ENCODE peak calls at places on chromosome 4, in eight cellular contexts. One of them, this sample, is unnamed.

GRCh38 chr4:123600921-123601904 is 204.6 kb downstream of the SPRY1 start:
- DNase-seq in endothelial cell of umbilical vein: no peak
- DNase-seq in adrenal gland: no peak
- DNase-seq in HCT116: no peak
- DNase-seq in GM12878: no peak
- DNase-seq in stomach: no peak
- DNase-seq in transverse colon: no peak
- DNase-seq in tibial nerve: no peak
- DNase-seq in this sample: no peak

GRCh38 chr4:126705271-126705670 is 927.5 kb upstream of the INTU start:
- DNase-seq in endothelial cell of umbilical vein: no peak
- DNase-seq in stomach: no peak
- DNase-seq in HCT116: no peak
- DNase-seq in GM12878: no peak
- DNase-seq in transverse colon: no peak
- DNase-seq in tibial nerve: no peak
- DNase-seq in adrenal gland: no peak
- DNase-seq in this sample: no peak

GRCh38 chr4:80197601-80198444 is 520 bp downstream of the PRDM8 start:
- DNase-seq in transverse colon: no peak
- DNase-seq in GM12878: no peak
- DNase-seq in stomach: no peak
- DNase-seq in HCT116: no peak
- DNase-seq in adrenal gland: no peak
- DNase-seq in endothelial cell of umbilical vein: peak; percentile 39
- DNase-seq in tibial nerve: no peak
- DNase-seq in this sample: no peak

GRCh38 chr4:171813195-171813955 is at the start of gene GALNTL6:
- DNase-seq in stomach: no peak
- DNase-seq in endothelial cell of umbilical vein: no peak
- DNase-seq in transverse colon: no peak
- DNase-seq in GM12878: no peak
- DNase-seq in tibial nerve: no peak
- DNase-seq in HCT116: no peak
- DNase-seq in adrenal gland: no peak
- DNase-seq in this sample: no peak

GRCh38 chr4:98657531-98658286 is 702 bp downstream of the TSPAN5 start:
- DNase-seq in tibial nerve: no peak
- DNase-seq in transverse colon: peak; percentile 23
- DNase-seq in stomach: no peak
- DNase-seq in HCT116: no peak
- DNase-seq in endothelial cell of umbilical vein: peak; percentile 83
- DNase-seq in adrenal gland: no peak
- DNase-seq in GM12878: no peak
- DNase-seq in this sample: no peak

GRCh38 chr4:123418486-123418931 is 21.9 kb downstream of the SPRY1 start:
- DNase-seq in stomach: peak; percentile 43
- DNase-seq in transverse colon: no peak
- DNase-seq in tibial nerve: no peak
- DNase-seq in GM12878: no peak
- DNase-seq in endothelial cell of umbilical vein: peak; percentile 82
- DNase-seq in adrenal gland: no peak
- DNase-seq in HCT116: no peak
- DNase-seq in this sample: no peak

GRCh38 chr4:19807505-19807904 is 444.2 kb upstream of the SLIT2 start:
- DNase-seq in endothelial cell of umbilical vein: peak; percentile 57
- DNase-seq in transverse colon: no peak
- DNase-seq in tibial nerve: no peak
- DNase-seq in GM12878: no peak
- DNase-seq in adrenal gland: peak; percentile 11
- DNase-seq in stomach: no peak
- DNase-seq in HCT116: no peak
- DNase-seq in this sample: no peak

GRCh38 chr4:132956951-132957350 is 192.1 kb upstream of the PCDH10 start:
- DNase-seq in HCT116: no peak
- DNase-seq in tibial nerve: no peak
- DNase-seq in endothelial cell of umbilical vein: no peak
- DNase-seq in transverse colon: no peak
- DNase-seq in GM12878: no peak
- DNase-seq in stomach: no peak
- DNase-seq in adrenal gland: no peak
- DNase-seq in this sample: no peak

GRCh38 chr4:183399166-183399565 is 45.3 kb upstream of the CDKN2AIP start:
- DNase-seq in stomach: no peak
- DNase-seq in adrenal gland: no peak
- DNase-seq in GM12878: no peak
- DNase-seq in tibial nerve: no peak
- DNase-seq in endothelial cell of umbilical vein: no peak
- DNase-seq in HCT116: no peak
- DNase-seq in transverse colon: no peak
- DNase-seq in this sample: no peak

GRCh38 chr4:114077610-114078009 is 98.2 kb upstream of the ARSJ start:
- DNase-seq in transverse colon: no peak
- DNase-seq in stomach: no peak
- DNase-seq in HCT116: peak; percentile 26
- DNase-seq in adrenal gland: peak; percentile 34
- DNase-seq in endothelial cell of umbilical vein: peak; percentile 92
- DNase-seq in GM12878: no peak
- DNase-seq in tibial nerve: no peak
- DNase-seq in this sample: no peak

GRCh38 chr4:159142254-159142653 is 39.4 kb downstream of the RAPGEF2 start:
- DNase-seq in transverse colon: no peak
- DNase-seq in GM12878: no peak
- DNase-seq in stomach: no peak
- DNase-seq in adrenal gland: no peak
- DNase-seq in endothelial cell of umbilical vein: no peak
- DNase-seq in tibial nerve: no peak
- DNase-seq in HCT116: no peak
- DNase-seq in this sample: no peak

GRCh38 chr4:105624530-105624929 is 72.1 kb downstream of the ARHGEF38 start:
- DNase-seq in stomach: peak; percentile 80
- DNase-seq in transverse colon: no peak
- DNase-seq in adrenal gland: no peak
- DNase-seq in GM12878: no peak
- DNase-seq in endothelial cell of umbilical vein: no peak
- DNase-seq in tibial nerve: no peak
- DNase-seq in HCT116: no peak
- DNase-seq in this sample: no peak

GRCh38 chr4:15143551-15143950 is 141.3 kb downstream of the CPEB2 start:
- DNase-seq in endothelial cell of umbilical vein: no peak
- DNase-seq in stomach: no peak
- DNase-seq in tibial nerve: no peak
- DNase-seq in GM12878: no peak
- DNase-seq in HCT116: no peak
- DNase-seq in transverse colon: no peak
- DNase-seq in adrenal gland: no peak
- DNase-seq in this sample: no peak

GRCh38 chr4:38145741-38146140 is 185.5 kb downstream of the PTTG2 start:
- DNase-seq in adrenal gland: no peak
- DNase-seq in GM12878: no peak
- DNase-seq in transverse colon: no peak
- DNase-seq in endothelial cell of umbilical vein: no peak
- DNase-seq in HCT116: no peak
- DNase-seq in stomach: no peak
- DNase-seq in tibial nerve: no peak
- DNase-seq in this sample: no peak

GRCh38 chr4:142373610-142374009 is 472.5 kb downstream of the INPP4B start:
- DNase-seq in stomach: no peak
- DNase-seq in HCT116: no peak
- DNase-seq in adrenal gland: no peak
- DNase-seq in GM12878: no peak
- DNase-seq in endothelial cell of umbilical vein: peak; percentile 60
- DNase-seq in transverse colon: no peak
- DNase-seq in tibial nerve: no peak
- DNase-seq in this sample: no peak

GRCh38 chr4:68518889-68519288 is 57.2 kb downstream of the UGT2B17 start:
- DNase-seq in stomach: no peak
- DNase-seq in HCT116: no peak
- DNase-seq in endothelial cell of umbilical vein: no peak
- DNase-seq in tibial nerve: no peak
- DNase-seq in adrenal gland: no peak
- DNase-seq in transverse colon: no peak
- DNase-seq in GM12878: no peak
- DNase-seq in this sample: no peak

GRCh38 chr4:76012388-76012801 is 5.1 kb upstream of the CXCL9 start:
- DNase-seq in endothelial cell of umbilical vein: peak; percentile 28
- DNase-seq in adrenal gland: no peak
- DNase-seq in stomach: no peak
- DNase-seq in transverse colon: no peak
- DNase-seq in GM12878: no peak
- DNase-seq in tibial nerve: no peak
- DNase-seq in HCT116: no peak
- DNase-seq in this sample: no peak

GRCh38 chr4:147683172-147683571 is 791 bp downstream of the PRMT9 start:
- DNase-seq in GM12878: no peak
- DNase-seq in transverse colon: peak; percentile 24
- DNase-seq in endothelial cell of umbilical vein: peak; percentile 36
- DNase-seq in tibial nerve: no peak
- DNase-seq in HCT116: no peak
- DNase-seq in adrenal gland: peak; percentile 20
- DNase-seq in stomach: no peak
- DNase-seq in this sample: peak; percentile 46

GRCh38 chr4:147682755-147683154 is 1.2 kb downstream of the PRMT9 start:
- DNase-seq in GM12878: no peak
- DNase-seq in endothelial cell of umbilical vein: peak; percentile 16
- DNase-seq in tibial nerve: no peak
- DNase-seq in stomach: no peak
- DNase-seq in transverse colon: no peak
- DNase-seq in HCT116: no peak
- DNase-seq in adrenal gland: no peak
- DNase-seq in this sample: no peak

GRCh38 chr4:147678796-147679549 is 5.0 kb downstream of the PRMT9 start:
- DNase-seq in GM12878: no peak
- DNase-seq in transverse colon: no peak
- DNase-seq in HCT116: peak; percentile 41
- DNase-seq in tibial nerve: no peak
- DNase-seq in adrenal gland: no peak
- DNase-seq in stomach: no peak
- DNase-seq in endothelial cell of umbilical vein: no peak
- DNase-seq in this sample: no peak

GRCh38 chr4:147689062-147689461 is 5.1 kb upstream of the PRMT9 start:
- DNase-seq in tibial nerve: no peak
- DNase-seq in GM12878: no peak
- DNase-seq in stomach: no peak
- DNase-seq in transverse colon: no peak
- DNase-seq in endothelial cell of umbilical vein: no peak
- DNase-seq in HCT116: no peak
- DNase-seq in adrenal gland: no peak
- DNase-seq in this sample: no peak

GRCh38 chr4:147683717-147684700 is at the start of gene PRMT9:
- DNase-seq in tibial nerve: peak; percentile 79
- DNase-seq in HCT116: peak; percentile 77
- DNase-seq in endothelial cell of umbilical vein: peak; percentile 93
- DNase-seq in adrenal gland: peak; percentile 90
- DNase-seq in GM12878: peak; percentile 74
- DNase-seq in stomach: peak; percentile 92
- DNase-seq in transverse colon: peak; percentile 94
- DNase-seq in this sample: peak; percentile 95
- TF ChIP-seq POLR2A in tibial nerve: peak; percentile 75
- TF ChIP-seq POLR2A in HCT116: peak; percentile 98
- TF ChIP-seq POLR2A in endothelial cell of umbilical vein: peak; percentile 99
- TF ChIP-seq POLR2A in adrenal gland: peak; percentile 92
- TF ChIP-seq POLR2A in GM12878: peak; percentile 95
- TF ChIP-seq POLR2A in stomach: peak; percentile 58
- TF ChIP-seq POLR2A in transverse colon: peak; percentile 82
- TF ChIP-seq POLR2A in this sample: peak; percentile 87

GRCh38 chr4:95545526-95545925 is 3.2 kb downstream of the UNC5C start:
- DNase-seq in stomach: no peak
- DNase-seq in tibial nerve: no peak
- DNase-seq in endothelial cell of umbilical vein: no peak
- DNase-seq in GM12878: no peak
- DNase-seq in transverse colon: no peak
- DNase-seq in HCT116: no peak
- DNase-seq in adrenal gland: no peak
- DNase-seq in this sample: no peak

GRCh38 chr4:95544433-95545103 is 4.2 kb downstream of the UNC5C start:
- DNase-seq in transverse colon: no peak
- DNase-seq in adrenal gland: no peak
- DNase-seq in HCT116: no peak
- DNase-seq in stomach: no peak
- DNase-seq in endothelial cell of umbilical vein: no peak
- DNase-seq in GM12878: no peak
- DNase-seq in tibial nerve: no peak
- DNase-seq in this sample: no peak

GRCh38 chr4:95546866-95547707 is 1.7 kb downstream of the UNC5C start:
- DNase-seq in GM12878: no peak
- DNase-seq in endothelial cell of umbilical vein: no peak
- DNase-seq in HCT116: no peak
- DNase-seq in stomach: no peak
- DNase-seq in transverse colon: no peak
- DNase-seq in tibial nerve: no peak
- DNase-seq in adrenal gland: peak; percentile 30
- DNase-seq in this sample: no peak

GRCh38 chr4:95547708-95548471 is 883 bp downstream of the UNC5C start:
- DNase-seq in GM12878: no peak
- DNase-seq in tibial nerve: no peak
- DNase-seq in endothelial cell of umbilical vein: peak; percentile 27
- DNase-seq in stomach: no peak
- DNase-seq in adrenal gland: peak; percentile 55
- DNase-seq in HCT116: no peak
- DNase-seq in transverse colon: peak; percentile 13
- DNase-seq in this sample: peak; percentile 46

DNA sequence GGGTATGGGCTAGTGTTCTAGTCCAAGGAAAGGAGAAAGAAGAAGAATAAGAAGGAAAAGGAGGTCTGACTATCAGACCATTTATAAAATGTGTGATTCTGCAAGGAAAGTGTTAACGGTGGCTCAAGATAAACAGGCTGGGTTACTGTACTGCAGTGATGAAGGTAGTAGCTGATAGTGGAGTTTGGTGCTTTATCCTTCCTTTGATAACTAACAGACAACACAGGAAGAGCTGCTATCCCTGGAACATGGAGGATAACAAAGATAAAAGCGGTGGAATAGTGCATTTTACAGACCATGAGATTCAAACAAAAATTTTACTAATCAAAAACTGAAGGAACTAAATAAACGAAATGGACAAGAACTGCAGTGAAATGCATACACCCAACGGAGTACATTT is 2.5 kb downstream of the UNC5C start:
- DNase-seq in stomach: no peak
- DNase-seq in HCT116: no peak
- DNase-seq in transverse colon: no peak
- DNase-seq in GM12878: no peak
- DNase-seq in adrenal gland: no peak
- DNase-seq in tibial nerve: no peak
- DNase-seq in endothelial cell of umbilical vein: no peak
- DNase-seq in this sample: no peak
- H3K4me1 ChIP-seq in stomach: peaks cover 41% of the 10 kb centered on the region
- H3K4me1 ChIP-seq in HCT116: no peaks in the 10 kb centered on the region
- H3K4me1 ChIP-seq in transverse colon: peaks cover 6% of the 10 kb centered on the region
- H3K4me1 ChIP-seq in GM12878: no peaks in the 10 kb centered on the region
- H3K4me1 ChIP-seq in adrenal gland: peaks cover 12% of the 10 kb centered on the region
- H3K4me1 ChIP-seq in tibial nerve: no peaks in the 10 kb centered on the region
- H3K4me1 ChIP-seq in endothelial cell of umbilical vein: peaks cover 20% of the 10 kb centered on the region
- H3K4me1 ChIP-seq in this sample: no peaks in the 10 kb centered on the region

GRCh38 chr4:147543039-147543438 is 62.1 kb downstream of the EDNRA start:
- DNase-seq in HCT116: no peak
- DNase-seq in GM12878: no peak
- DNase-seq in endothelial cell of umbilical vein: no peak
- DNase-seq in stomach: no peak
- DNase-seq in transverse colon: no peak
- DNase-seq in tibial nerve: no peak
- DNase-seq in adrenal gland: no peak
- DNase-seq in this sample: no peak
- H3K4me3 ChIP-seq in HCT116: no peak overlapping the region
- H3K4me3 ChIP-seq in GM12878: no peak overlapping the region
- H3K4me3 ChIP-seq in endothelial cell of umbilical vein: no peak overlapping the region
- H3K4me3 ChIP-seq in stomach: no peak overlapping the region
- H3K4me3 ChIP-seq in transverse colon: no peak overlapping the region
- H3K4me3 ChIP-seq in tibial nerve: no peak overlapping the region
- H3K4me3 ChIP-seq in adrenal gland: no peak overlapping the region
- H3K4me3 ChIP-seq in this sample: no peak overlapping the region

GRCh38 chr4:140373328-140374129 is at the start of gene SCOC:
- DNase-seq in adrenal gland: peak; percentile 100
- DNase-seq in endothelial cell of umbilical vein: peak; percentile 100
- DNase-seq in tibial nerve: peak; percentile 99
- DNase-seq in GM12878: peak; percentile 98
- DNase-seq in stomach: peak; percentile 99
- DNase-seq in transverse colon: peak; percentile 99
- DNase-seq in HCT116: peak; percentile 98
- DNase-seq in this sample: peak; percentile 99
- TF ChIP-seq POLR2A in adrenal gland: peak; percentile 82
- TF ChIP-seq POLR2A in endothelial cell of umbilical vein: peak; percentile 80
- TF ChIP-seq POLR2A in tibial nerve: peak; percentile 29
- TF ChIP-seq POLR2A in GM12878: peak; percentile 89
- TF ChIP-seq POLR2A in stomach: no peak
- TF ChIP-seq POLR2A in transverse colon: peak; percentile 72
- TF ChIP-seq POLR2A in HCT116: peak; percentile 50
- TF ChIP-seq POLR2A in this sample: peak; percentile 57